ENCODE peak calls at places on chromosomes 13 and 19, in four cellular contexts. D is adipocyte, Y is tibial artery, Q is psoas muscle. A is an unnamed sample.

GRCh38 chr19:54297759-54298305 is 15.1 kb downstream of the LILRA5 start:
- DNase-seq in D (no peak), Y (no peak), Q (no peak), A (no peak)

GRCh38 chr13:33992891-33993336 is 175.0 kb downstream of the RFC3 start:
- DNase-seq in D (peak; percentile 37), Y (no peak), Q (no peak), A (no peak)

GRCh38 chr19:35977446-35978222 is 17.4 kb upstream of the SDHAF1 start:
- DNase-seq in D (no peak), Y (no peak), Q (no peak), A (no peak)

GRCh38 chr19:46868444-46868843 is 7.6 kb downstream of the ARHGAP35 start:
- DNase-seq in D (no peak), Y (no peak), Q (no peak), A (no peak)

GRCh38 chr13:36313047-36313969 is 15.7 kb upstream of the CCDC169 start:
- DNase-seq in D (no peak), Y (no peak), Q (no peak), A (no peak)

GRCh38 chr19:289651-290538 is 1.3 kb downstream of the PLPP2 start:
- DNase-seq in D (peak; percentile 22), Y (no peak), Q (no peak), A (no peak)

GRCh38 chr19:18269336-18269735 is 4.9 kb downstream of the IQCN start:
- DNase-seq in D (no peak), Y (no peak), Q (no peak), A (no peak)

GRCh38 chr13:97372929-97373328 is 61.0 kb upstream of the RAP2A start:
- DNase-seq in D (no peak), Y (no peak), Q (no peak), A (no peak)

GRCh38 chr13:89784161-89784809 is 1563.2 kb upstream of the MIR17HG start:
- DNase-seq in D (no peak), Y (no peak), Q (no peak), A (no peak)

GRCh38 chr19:48558018-48558684 is 6.2 kb downstream of the SULT2B1 start:
- DNase-seq in D (peak; percentile 11), Y (peak; percentile 33), Q (peak; percentile 36), A (no peak)

GRCh38 chr13:91359566-91359965 is 12.1 kb downstream of the MIR17HG start:
- DNase-seq in D (no peak), Y (no peak), Q (no peak), A (no peak)

GRCh38 chr13:83453300-83453699 is 429.0 kb downstream of the SLITRK1 start:
- DNase-seq in D (no peak), Y (no peak), Q (no peak), A (no peak)

GRCh38 chr19:41877490-41877876 is 404 bp downstream of the CD79A start:
- DNase-seq in D (no peak), Y (no peak), Q (no peak), A (no peak)

GRCh38 chr13:44471686-44472085 is 98.1 kb downstream of the SERP2 start:
- DNase-seq in D (peak; percentile 54), Y (no peak), Q (no peak), A (no peak)

GRCh38 chr19:1455336-1456120 is 5.6 kb downstream of the APC2 start:
- DNase-seq in D (peak; percentile 63), Y (no peak), Q (no peak), A (no peak)

GRCh38 chr13:101018720-101019119 is 344.1 kb upstream of the TMTC4 start:
- DNase-seq in D (peak; percentile 60), Y (no peak), Q (no peak), A (no peak)

GRCh38 chr13:76693086-76693485 is 193.1 kb downstream of the KCTD12 start:
- DNase-seq in D (no peak), Y (no peak), Q (no peak), A (no peak)

GRCh38 chr19:18091217-18091608 is 4.5 kb upstream of the IL12RB1 start:
- DNase-seq in D (no peak), Y (peak; percentile 57), Q (peak; percentile 43), A (no peak)

GRCh38 chr13:88014527-88014926 is 343.4 kb downstream of the SLITRK5 start:
- DNase-seq in D (no peak), Y (no peak), Q (no peak), A (no peak)

GRCh38 chr19:3760871-3761361 is 576 bp downstream of the APBA3 start:
- DNase-seq in D (peak; percentile 35), Y (no peak), Q (no peak), A (no peak)

GRCh38 chr13:23160241-23161175 is 20.3 kb upstream of the SGCG start:
- DNase-seq in D (no peak), Y (no peak), Q (peak; percentile 23), A (no peak)

GRCh38 chr13:112575295-112575622 is 12.7 kb downstream of the TUBGCP3 start:
- DNase-seq in D (no peak), Y (no peak), Q (no peak), A (no peak)

DNA sequence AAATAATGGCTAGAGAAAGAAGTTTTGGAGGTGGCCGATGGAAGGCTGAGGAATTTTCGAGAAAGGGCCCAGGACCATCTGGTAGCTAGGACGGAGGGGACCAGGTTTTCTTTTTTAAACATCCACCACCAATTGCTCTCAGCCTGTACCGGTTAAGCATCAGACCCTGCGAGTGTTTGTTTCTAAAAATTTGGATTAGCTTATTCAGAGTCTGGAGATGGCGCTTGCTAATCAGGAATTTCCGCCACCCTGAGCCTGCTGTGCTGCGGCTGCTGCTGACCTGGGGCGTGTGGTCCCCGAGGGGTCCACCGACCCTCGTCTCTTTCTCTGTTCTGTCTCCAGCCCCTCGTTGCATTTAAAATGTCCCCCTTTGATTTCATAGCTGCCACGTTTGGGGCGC is 2.0 kb downstream of the UHRF1 start:
- DNase-seq in D (peak; percentile 43), Y (no peak), Q (no peak), A (no peak)
- H3K4me1 ChIP-seq in D (peaks cover 33% of the 10 kb centered on the region), Y (peaks cover 34% of the 10 kb centered on the region), Q (peaks cover 19% of the 10 kb centered on the region), A (peaks cover 26% of the 10 kb centered on the region)

DNA sequence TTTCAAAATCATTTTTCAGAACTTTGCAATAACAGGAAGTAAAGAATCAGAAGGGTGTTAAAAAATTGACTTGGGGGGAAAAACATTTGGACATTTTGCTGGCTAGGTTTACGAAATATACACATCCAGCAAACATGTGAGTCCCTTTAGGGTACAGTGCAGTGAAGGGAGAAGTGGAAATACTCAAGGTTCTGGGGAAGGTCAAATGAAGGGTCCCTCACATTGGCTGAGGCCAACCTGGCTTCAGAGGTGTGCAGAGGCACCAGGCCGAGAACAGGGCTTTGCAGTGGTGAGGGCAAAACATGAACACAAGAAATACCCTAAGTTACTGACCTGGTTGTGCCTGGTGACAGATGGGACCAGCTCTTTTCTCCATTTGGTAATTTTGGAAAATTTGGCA is 1.6 kb upstream of the UPF3A start:
- DNase-seq in D (no peak), Y (no peak), Q (no peak), A (no peak)
- H3K4me1 ChIP-seq in D (peaks cover 14% of the 10 kb centered on the region), Y (peaks cover 28% of the 10 kb centered on the region), Q (peaks cover 14% of the 10 kb centered on the region), A (no peaks in the 10 kb centered on the region)

GRCh38 chr19:16875584-16876555 is 12.9 kb upstream of the F2RL3 start:
- DNase-seq in D (no peak), Y (no peak), Q (no peak), A (no peak)
- H3K4me1 ChIP-seq in D (no peaks in the 10 kb centered on the region), Y (no peaks in the 10 kb centered on the region), Q (no peaks in the 10 kb centered on the region), A (peaks cover 7% of the 10 kb centered on the region)

DNA sequence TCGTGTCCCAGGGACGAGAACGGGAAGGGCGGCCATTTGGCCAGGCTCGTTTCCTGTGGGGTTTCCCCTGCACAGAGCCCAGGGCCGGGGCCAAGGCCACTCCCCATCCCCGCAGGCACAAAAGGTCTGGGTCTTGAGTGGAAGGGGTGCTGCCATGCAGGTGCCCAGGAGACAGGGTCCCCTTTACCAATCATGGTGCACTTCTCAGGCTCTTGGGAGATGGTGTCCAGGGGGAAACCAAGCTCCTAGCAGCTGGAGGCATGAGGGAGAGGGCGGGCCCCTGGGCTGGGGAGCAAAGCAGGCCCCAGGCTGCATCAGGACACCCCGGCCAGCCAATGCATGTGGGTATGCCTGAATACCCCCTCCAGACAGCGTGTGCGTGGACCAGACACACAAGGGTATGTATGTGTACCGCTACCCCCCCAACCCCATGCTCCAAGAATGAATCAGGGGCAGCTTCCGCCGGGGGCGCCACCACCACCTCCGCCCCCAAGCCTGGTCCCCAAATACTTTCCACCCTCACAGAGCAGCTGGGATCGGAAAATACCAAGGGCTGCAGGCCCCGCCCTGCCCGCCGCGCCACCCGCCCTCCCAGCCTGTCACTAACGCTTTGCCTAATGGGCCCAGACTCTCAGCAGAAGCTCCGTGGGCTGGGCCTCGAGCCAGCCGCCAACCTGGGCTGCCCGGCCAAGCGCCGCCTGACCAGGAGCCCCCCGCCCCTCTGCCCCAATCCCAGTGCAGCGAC is 37.6 kb upstream of the NANOS3 start:
- DNase-seq in D (peak; percentile 94), Y (peak; percentile 93), Q (peak; percentile 93), A (peak; percentile 90)
- H3K4me1 ChIP-seq in D (peaks cover 53% of the 10 kb centered on the region), Y (peaks cover 64% of the 10 kb centered on the region), Q (peaks cover 50% of the 10 kb centered on the region), A (peaks cover 83% of the 10 kb centered on the region)

GRCh38 chr13:99432637-99433542 is 68.4 kb upstream of the TM9SF2 start:
- DNase-seq in D (peak; percentile 80), Y (peak; percentile 73), Q (peak; percentile 73), A (peak; percentile 87)
- H3K4me1 ChIP-seq in D (peaks cover 11% of the 10 kb centered on the region), Y (peaks cover 7% of the 10 kb centered on the region), Q (no peaks in the 10 kb centered on the region), A (no peaks in the 10 kb centered on the region)

DNA sequence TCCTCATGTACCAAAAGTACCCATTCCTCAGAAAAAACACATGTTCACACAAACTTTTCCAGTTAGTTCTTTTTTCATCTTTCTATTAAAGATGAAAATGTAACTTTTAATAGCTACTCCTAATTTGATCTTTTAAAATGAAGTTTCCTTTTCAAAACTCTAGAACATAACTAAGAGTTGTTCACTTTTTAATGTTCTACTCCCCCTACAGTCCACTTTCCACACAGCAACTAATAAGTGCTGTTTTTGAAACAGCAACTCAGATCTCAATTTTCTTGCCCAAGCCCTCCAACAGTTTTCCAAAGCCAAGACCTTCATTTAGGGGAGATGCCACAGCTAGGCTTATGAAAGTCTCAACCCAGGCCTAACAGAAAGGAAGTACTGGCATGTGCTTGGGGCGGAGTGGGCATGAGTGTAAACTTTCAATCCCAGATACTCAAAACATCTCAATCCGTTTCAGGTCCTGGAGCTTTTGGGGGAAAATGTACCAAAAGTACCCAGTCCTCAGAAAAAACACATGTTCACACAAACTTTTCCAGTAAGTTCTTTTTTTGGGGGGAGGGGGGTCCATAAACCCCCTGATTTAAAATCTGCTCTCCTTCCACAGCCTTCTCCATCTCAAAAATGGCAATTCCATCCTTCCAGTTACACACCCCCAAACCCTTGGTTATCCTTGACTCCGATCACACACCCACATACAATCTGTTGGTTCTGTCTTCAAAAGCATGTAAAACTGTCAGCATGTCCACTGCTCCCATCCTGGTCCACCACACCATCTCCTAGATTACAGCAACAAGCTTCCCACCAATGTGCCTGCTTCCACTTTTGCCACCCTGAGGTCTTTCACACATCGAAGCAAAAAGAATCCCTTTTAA is 2.0 kb downstream of the FBL start:
- DNase-seq in D (peak; percentile 87), Y (no peak), Q (no peak), A (no peak)
- H3K4me1 ChIP-seq in D (peaks cover 37% of the 10 kb centered on the region), Y (peaks cover 55% of the 10 kb centered on the region), Q (peaks cover 32% of the 10 kb centered on the region), A (no peaks in the 10 kb centered on the region)

GRCh38 chr19:38712161-38712748 is 32.0 kb downstream of the CAPN12 start:
- DNase-seq in D (no peak), Y (no peak), Q (no peak), A (no peak)
- H3K4me1 ChIP-seq in D (peaks cover 32% of the 10 kb centered on the region), Y (peaks cover 93% of the 10 kb centered on the region), Q (peaks cover 83% of the 10 kb centered on the region), A (peaks cover 94% of the 10 kb centered on the region)

A was measured in right atrium auricular region.